ENCODE peak calls at places on chromosomes 6 and 20, in eight cellular contexts. I, L, U, R, C, J, K and M are unnamed samples.

GRCh38 chr20:2771631-2772080 is 28.8 kb downstream of the CPXM1 start:
- DNase-seq in I (peak; percentile 64), L (peak; percentile 39), U (no peak), R (no peak), C (no peak), J (no peak), K (no peak), M (no peak)

GRCh38 chr6:158797331-158798202 is 21.6 kb downstream of the EZR start:
- DNase-seq in I (peak; percentile 44), L (peak; percentile 93), U (no peak), R (no peak), C (no peak), J (no peak), K (no peak), M (no peak)

GRCh38 chr6:9516207-9516606 is 898.7 kb downstream of the TFAP2A start:
- DNase-seq in I (peak; percentile 87), L (peak; percentile 91), U (no peak), R (no peak), C (no peak), J (no peak), K (no peak), M (no peak)

GRCh38 chr6:25482996-25483395 is 169.0 kb upstream of the SCGN start:
- DNase-seq in I (no peak), L (peak; percentile 24), U (no peak), R (no peak), C (no peak), J (no peak), K (no peak), M (no peak)

GRCh38 chr20:43994486-43995100 is 79.9 kb downstream of the TOX2 start:
- DNase-seq in I (peak; percentile 81), L (peak; percentile 56), U (no peak), R (no peak), C (no peak), J (no peak), K (no peak), M (no peak)

GRCh38 chr6:147742445-147742844 is 234.0 kb downstream of the SAMD5 start:
- DNase-seq in I (no peak), L (no peak), U (no peak), R (no peak), C (no peak), J (no peak), K (no peak), M (no peak)

GRCh38 chr6:170113141-170113540 is 177.7 kb downstream of the DLL1 start:
- DNase-seq in I (no peak), L (no peak), U (no peak), R (no peak), C (no peak), J (no peak), K (no peak), M (no peak)

GRCh38 chr20:48209102-48209501 is 423.8 kb upstream of the SULF2 start:
- DNase-seq in I (no peak), L (no peak), U (no peak), R (no peak), C (no peak), J (no peak), K (no peak), M (no peak)

GRCh38 chr20:13865825-13866351 is 81.1 kb downstream of the NDUFAF5 start:
- DNase-seq in I (no peak), L (peak; percentile 95), U (no peak), R (no peak), C (no peak), J (no peak), K (peak; percentile 77), M (no peak)

GRCh38 chr20:36010745-36011326 is 42.4 kb downstream of the CNBD2 start:
- DNase-seq in I (no peak), L (no peak), U (no peak), R (no peak), C (no peak), J (no peak), K (no peak), M (no peak)

GRCh38 chr6:73131706-73132105 is 93.6 kb downstream of the KHDC1L start:
- DNase-seq in I (no peak), L (peak; percentile 24), U (no peak), R (no peak), C (no peak), J (no peak), K (no peak), M (no peak)

GRCh38 chr6:14210077-14210476 is 92.5 kb downstream of the CD83 start:
- DNase-seq in I (no peak), L (no peak), U (no peak), R (no peak), C (no peak), J (no peak), K (no peak), M (no peak)

GRCh38 chr6:87333591-87334181 is 4.6 kb upstream of the GJB7 start:
- DNase-seq in I (peak; percentile 8), L (peak; percentile 36), U (peak; percentile 5), R (no peak), C (no peak), J (no peak), K (no peak), M (no peak)

GRCh38 chr20:20603339-20603990 is 109.0 kb downstream of the RALGAPA2 start:
- DNase-seq in I (no peak), L (no peak), U (peak; percentile 7), R (no peak), C (peak; percentile 71), J (no peak), K (peak; percentile 9), M (no peak)

GRCh38 chr6:155152211-155153076 is 111.4 kb upstream of the CLDN20 start:
- DNase-seq in I (no peak), L (no peak), U (no peak), R (no peak), C (no peak), J (no peak), K (no peak), M (no peak)